ENCODE peak calls at places on chromosomes 1 and 21, in five cellular contexts. K is T-helper 2 cell; J is activated CD4-positive, CD25-positive, alpha-beta regulatory T cell treated with anti-CD3 and anti-CD28 coated beads, Interleukin-2, amount 50 U/mL, for 72 hours; O is neural progenitor cell; A is activated naive CD8-positive, alpha-beta T cell treated with anti-CD3 and anti-CD28 coated beads for 36 hours. U is an unnamed sample.
A peak's percentile ranks its signal among the peaks of the same experiment; 100 is the strongest.

GRCh38 chr1:58941471-58942289 is 157.8 kb upstream of the JUN start:
- DNase-seq in K (no peak), J (no peak), O (no peak), A (no peak), U (peak; percentile 35)

GRCh38 chr1:3342960-3343359 is 111.5 kb upstream of the ARHGEF16 start:
- DNase-seq in K (no peak), J (no peak), O (no peak), A (no peak), U (no peak)

GRCh38 chr1:163875927-163876320 is 554.2 kb downstream of the NUF2 start:
- DNase-seq in K (no peak), J (no peak), O (no peak), A (no peak), U (no peak)

GRCh38 chr1:9121891-9122409 is 7.0 kb downstream of the GPR157 start:
- DNase-seq in K (no peak), J (peak; percentile 44), O (no peak), A (peak; percentile 65), U (no peak)

GRCh38 chr1:202160377-202160940 is at the start of gene PTPN7:
- DNase-seq in K (no peak), J (peak; percentile 82), O (no peak), A (peak; percentile 88), U (peak; percentile 60)

GRCh38 chr1:169124459-169124858 is 18.0 kb downstream of the ATP1B1 start:
- DNase-seq in K (no peak), J (no peak), O (no peak), A (no peak), U (no peak)

GRCh38 chr1:184881941-184882648 is 92.2 kb downstream of the NIBAN1 start:
- DNase-seq in K (no peak), J (no peak), O (peak; percentile 15), A (peak; percentile 16), U (no peak)

GRCh38 chr1:177937931-177938330 is 31.9 kb downstream of the SEC16B start:
- DNase-seq in K (no peak), J (no peak), O (no peak), A (no peak), U (no peak)

GRCh38 chr1:227192163-227192562 is 126.1 kb downstream of the CDC42BPA start:
- DNase-seq in K (no peak), J (no peak), O (no peak), A (peak; percentile 6), U (no peak)

GRCh38 chr1:162191396-162192322 is 122.2 kb downstream of the NOS1AP start:
- DNase-seq in K (no peak), J (no peak), O (no peak), A (no peak), U (no peak)

GRCh38 chr1:98059616-98060015 is 138.8 kb upstream of the DPYD start:
- DNase-seq in K (no peak), J (no peak), O (no peak), A (no peak), U (no peak)

GRCh38 chr1:81151300-81151699 is 649.4 kb upstream of the ADGRL2 start:
- DNase-seq in K (no peak), J (no peak), O (no peak), A (no peak), U (no peak)

GRCh38 chr21:35924714-35925301 is 135.5 kb downstream of the SETD4 start:
- DNase-seq in K (no peak), J (no peak), O (no peak), A (peak; percentile 2), U (no peak)

GRCh38 chr1:92485374-92486250 is 1.1 kb downstream of the GFI1 start:
- DNase-seq in K (peak; percentile 43), J (peak; percentile 83), O (peak; percentile 81), A (peak; percentile 96), U (peak; percentile 67)

GRCh38 chr1:155082301-155082940 is 3.8 kb downstream of the EFNA3 start:
- DNase-seq in K (no peak), J (no peak), O (peak; percentile 51), A (no peak), U (no peak)

GRCh38 chr1:19762175-19762779 is 37.4 kb downstream of the TMCO4 start:
- DNase-seq in K (no peak), J (no peak), O (peak; percentile 68), A (peak; percentile 19), U (no peak)

GRCh38 chr1:12150456-12151200 is 16.2 kb upstream of the TNFRSF1B start:
- DNase-seq in K (no peak), J (no peak), O (no peak), A (no peak), U (no peak)

GRCh38 chr1:2529776-2530500 is at the start of gene HES5:
- DNase-seq in K (no peak), J (no peak), O (peak; percentile 99), A (no peak), U (no peak)

GRCh38 chr1:21325231-21325718 is 35.0 kb upstream of the ECE1 start:
- DNase-seq in K (no peak), J (no peak), O (no peak), A (no peak), U (no peak)

GRCh38 chr1:172946814-172947507 is 103.8 kb downstream of the TNFSF18 start:
- DNase-seq in K (no peak), J (no peak), O (no peak), A (no peak), U (no peak)

GRCh38 chr1:244840219-244840794 is 4.8 kb downstream of the COX20 start:
- DNase-seq in K (no peak), J (no peak), O (no peak), A (no peak), U (no peak)

GRCh38 chr1:20028125-20028524 is 41.9 kb upstream of the PLA2G5 start:
- DNase-seq in K (no peak), J (no peak), O (no peak), A (no peak), U (no peak)

GRCh38 chr1:192983349-192983980 is 75.7 kb downstream of the UCHL5 start:
- DNase-seq in K (no peak), J (no peak), O (no peak), A (peak; percentile 14), U (no peak)

GRCh38 chr1:234918216-234918841 is 210.3 kb downstream of the TOMM20 start:
- DNase-seq in K (no peak), J (no peak), O (peak; percentile 69), A (no peak), U (no peak)

GRCh38 chr1:55337801-55338447 is 122.8 kb upstream of the USP24 start:
- DNase-seq in K (no peak), J (no peak), O (peak; percentile 74), A (no peak), U (no peak)

GRCh38 chr1:154423303-154423987 is 18.3 kb downstream of the IL6R start:
- DNase-seq in K (no peak), J (no peak), O (peak; percentile 58), A (no peak), U (no peak)

GRCh38 chr21:26587621-26588260 is 14.7 kb upstream of the CYYR1 start:
- DNase-seq in K (no peak), J (no peak), O (no peak), A (no peak), U (no peak)

GRCh38 chr1:198088360-198089071 is 68.3 kb upstream of the NEK7 start:
- DNase-seq in K (no peak), J (no peak), O (peak; percentile 33), A (no peak), U (no peak)

GRCh38 chr1:64426691-64427090 is 43.2 kb upstream of the CACHD1 start:
- DNase-seq in K (no peak), J (no peak), O (no peak), A (no peak), U (no peak)

GRCh38 chr1:12542596-12543592 is 75.1 kb downstream of the DHRS3 start:
- DNase-seq in K (no peak), J (no peak), O (peak; percentile 76), A (no peak), U (no peak)